ENCODE peak calls at places on chromosomes 4 and X, in seven cellular contexts. One of them, this sample, is unnamed.

GRCh38 chr4:151940926-151941617 is 180.3 kb upstream of the GATB start:
- DNase-seq in stimulated activated CD8-positive, alpha-beta memory T cell treated with anti-CD3 and anti-CD28 coated beads, Interleukin-2, amount 100 ng/mL, for 1 hour: no peak
- DNase-seq in activated CD4-positive, alpha-beta T cell treated with anti-CD3 and anti-CD28 coated beads, Interleukin-2, amount 50 U/mL, for 48 hours: no peak
- DNase-seq in D341Med: no peak
- DNase-seq in KG1: no peak
- DNase-seq in T-helper 2 cell: no peak
- DNase-seq in GM23248: no peak
- DNase-seq in this sample: no peak

GRCh38 chrX:50988649-50989048 is 78.1 kb downstream of the BMP15 start:
- DNase-seq in T-helper 2 cell: no peak
- DNase-seq in KG1: no peak
- DNase-seq in D341Med: peak
- DNase-seq in activated CD4-positive, alpha-beta T cell treated with anti-CD3 and anti-CD28 coated beads, Interleukin-2, amount 50 U/mL, for 48 hours: peak
- DNase-seq in GM23248: peak
- DNase-seq in stimulated activated CD8-positive, alpha-beta memory T cell treated with anti-CD3 and anti-CD28 coated beads, Interleukin-2, amount 100 ng/mL, for 1 hour: no peak
- DNase-seq in this sample: peak

GRCh38 chr4:152166567-152166966 is 369.3 kb downstream of the FBXW7 start:
- DNase-seq in activated CD4-positive, alpha-beta T cell treated with anti-CD3 and anti-CD28 coated beads, Interleukin-2, amount 50 U/mL, for 48 hours: no peak
- DNase-seq in D341Med: no peak
- DNase-seq in GM23248: peak
- DNase-seq in stimulated activated CD8-positive, alpha-beta memory T cell treated with anti-CD3 and anti-CD28 coated beads, Interleukin-2, amount 100 ng/mL, for 1 hour: no peak
- DNase-seq in T-helper 2 cell: no peak
- DNase-seq in KG1: no peak
- DNase-seq in this sample: peak

GRCh38 chrX:72041901-72042859 is 89.5 kb downstream of the RTL5 start:
- DNase-seq in stimulated activated CD8-positive, alpha-beta memory T cell treated with anti-CD3 and anti-CD28 coated beads, Interleukin-2, amount 100 ng/mL, for 1 hour: no peak
- DNase-seq in GM23248: peak
- DNase-seq in T-helper 2 cell: no peak
- DNase-seq in activated CD4-positive, alpha-beta T cell treated with anti-CD3 and anti-CD28 coated beads, Interleukin-2, amount 50 U/mL, for 48 hours: no peak
- DNase-seq in D341Med: no peak
- DNase-seq in KG1: no peak
- DNase-seq in this sample: peak

GRCh38 chr4:82462415-82462831 is 32.0 kb downstream of the ENOPH1 start:
- DNase-seq in GM23248: peak
- DNase-seq in D341Med: peak
- DNase-seq in stimulated activated CD8-positive, alpha-beta memory T cell treated with anti-CD3 and anti-CD28 coated beads, Interleukin-2, amount 100 ng/mL, for 1 hour: peak
- DNase-seq in KG1: peak
- DNase-seq in activated CD4-positive, alpha-beta T cell treated with anti-CD3 and anti-CD28 coated beads, Interleukin-2, amount 50 U/mL, for 48 hours: peak
- DNase-seq in T-helper 2 cell: peak
- DNase-seq in this sample: peak

GRCh38 chr4:71300964-71301363 is 37.9 kb upstream of the SLC4A4 start:
- DNase-seq in activated CD4-positive, alpha-beta T cell treated with anti-CD3 and anti-CD28 coated beads, Interleukin-2, amount 50 U/mL, for 48 hours: no peak
- DNase-seq in stimulated activated CD8-positive, alpha-beta memory T cell treated with anti-CD3 and anti-CD28 coated beads, Interleukin-2, amount 100 ng/mL, for 1 hour: no peak
- DNase-seq in KG1: no peak
- DNase-seq in D341Med: no peak
- DNase-seq in T-helper 2 cell: no peak
- DNase-seq in GM23248: no peak
- DNase-seq in this sample: no peak

GRCh38 chr4:10457255-10457801 is at the start of gene ZNF518B:
- DNase-seq in GM23248: peak
- DNase-seq in T-helper 2 cell: peak
- DNase-seq in stimulated activated CD8-positive, alpha-beta memory T cell treated with anti-CD3 and anti-CD28 coated beads, Interleukin-2, amount 100 ng/mL, for 1 hour: peak
- DNase-seq in D341Med: peak
- DNase-seq in KG1: no peak
- DNase-seq in activated CD4-positive, alpha-beta T cell treated with anti-CD3 and anti-CD28 coated beads, Interleukin-2, amount 50 U/mL, for 48 hours: peak
- DNase-seq in this sample: peak

GRCh38 chrX:128897611-128898010 is 625.7 kb downstream of the SMARCA1 start:
- DNase-seq in GM23248: no peak
- DNase-seq in T-helper 2 cell: no peak
- DNase-seq in activated CD4-positive, alpha-beta T cell treated with anti-CD3 and anti-CD28 coated beads, Interleukin-2, amount 50 U/mL, for 48 hours: no peak
- DNase-seq in stimulated activated CD8-positive, alpha-beta memory T cell treated with anti-CD3 and anti-CD28 coated beads, Interleukin-2, amount 100 ng/mL, for 1 hour: no peak
- DNase-seq in D341Med: no peak
- DNase-seq in KG1: no peak
- DNase-seq in this sample: no peak

GRCh38 chr4:6071191-6071958 is 53.1 kb upstream of the C4orf50 start:
- DNase-seq in D341Med: no peak
- DNase-seq in GM23248: no peak
- DNase-seq in KG1: no peak
- DNase-seq in stimulated activated CD8-positive, alpha-beta memory T cell treated with anti-CD3 and anti-CD28 coated beads, Interleukin-2, amount 100 ng/mL, for 1 hour: no peak
- DNase-seq in activated CD4-positive, alpha-beta T cell treated with anti-CD3 and anti-CD28 coated beads, Interleukin-2, amount 50 U/mL, for 48 hours: no peak
- DNase-seq in T-helper 2 cell: no peak
- DNase-seq in this sample: no peak

GRCh38 chr4:158754385-158755180 is 14.2 kb upstream of the FNIP2 start:
- DNase-seq in D341Med: no peak
- DNase-seq in stimulated activated CD8-positive, alpha-beta memory T cell treated with anti-CD3 and anti-CD28 coated beads, Interleukin-2, amount 100 ng/mL, for 1 hour: no peak
- DNase-seq in T-helper 2 cell: no peak
- DNase-seq in activated CD4-positive, alpha-beta T cell treated with anti-CD3 and anti-CD28 coated beads, Interleukin-2, amount 50 U/mL, for 48 hours: no peak
- DNase-seq in GM23248: peak
- DNase-seq in KG1: no peak
- DNase-seq in this sample: peak

GRCh38 chrX:19867411-19867732 is 20.0 kb downstream of the SH3KBP1 start:
- DNase-seq in stimulated activated CD8-positive, alpha-beta memory T cell treated with anti-CD3 and anti-CD28 coated beads, Interleukin-2, amount 100 ng/mL, for 1 hour: no peak
- DNase-seq in T-helper 2 cell: no peak
- DNase-seq in D341Med: no peak
- DNase-seq in activated CD4-positive, alpha-beta T cell treated with anti-CD3 and anti-CD28 coated beads, Interleukin-2, amount 50 U/mL, for 48 hours: no peak
- DNase-seq in KG1: no peak
- DNase-seq in GM23248: peak
- DNase-seq in this sample: peak

GRCh38 chr4:142088906-142089305 is 452.5 kb downstream of the IL15 start:
- DNase-seq in KG1: no peak
- DNase-seq in D341Med: no peak
- DNase-seq in GM23248: peak
- DNase-seq in T-helper 2 cell: no peak
- DNase-seq in activated CD4-positive, alpha-beta T cell treated with anti-CD3 and anti-CD28 coated beads, Interleukin-2, amount 50 U/mL, for 48 hours: no peak
- DNase-seq in stimulated activated CD8-positive, alpha-beta memory T cell treated with anti-CD3 and anti-CD28 coated beads, Interleukin-2, amount 100 ng/mL, for 1 hour: no peak
- DNase-seq in this sample: peak

GRCh38 chrX:50081282-50081955 is 119.4 kb downstream of the AKAP4 start:
- DNase-seq in stimulated activated CD8-positive, alpha-beta memory T cell treated with anti-CD3 and anti-CD28 coated beads, Interleukin-2, amount 100 ng/mL, for 1 hour: no peak
- DNase-seq in GM23248: peak
- DNase-seq in activated CD4-positive, alpha-beta T cell treated with anti-CD3 and anti-CD28 coated beads, Interleukin-2, amount 50 U/mL, for 48 hours: peak
- DNase-seq in D341Med: peak
- DNase-seq in KG1: no peak
- DNase-seq in T-helper 2 cell: no peak
- DNase-seq in this sample: peak

This sample was measured in GM03348.